ENCODE peak calls at places on chromosomes 6 and 20, in four cellular contexts. One of them, this sample, is unnamed.

GRCh38 chr20:24379116-24379927 is 90.1 kb upstream of the SYNDIG1 start:
- DNase-seq in astrocyte of the cerebellum: peak
- DNase-seq in nephron progenitor cell: no peak
- DNase-seq in breast epithelium: no peak
- DNase-seq in this sample: no peak

GRCh38 chr6:90538651-90539050 is 48.2 kb downstream of the MAP3K7 start:
- DNase-seq in astrocyte of the cerebellum: no peak
- DNase-seq in nephron progenitor cell: no peak
- DNase-seq in breast epithelium: no peak
- DNase-seq in this sample: no peak

GRCh38 chr6:34608321-34609091 is 52.4 kb upstream of the SPDEF start:
- DNase-seq in astrocyte of the cerebellum: no peak
- DNase-seq in nephron progenitor cell: no peak
- DNase-seq in breast epithelium: no peak
- DNase-seq in this sample: no peak

GRCh38 chr6:105851181-105851580 is 235.0 kb upstream of the PRDM1 start:
- DNase-seq in astrocyte of the cerebellum: no peak
- DNase-seq in nephron progenitor cell: no peak
- DNase-seq in breast epithelium: no peak
- DNase-seq in this sample: no peak

GRCh38 chr6:87723727-87724078 is 21.7 kb upstream of the AKIRIN2 start:
- DNase-seq in astrocyte of the cerebellum: no peak
- DNase-seq in nephron progenitor cell: no peak
- DNase-seq in breast epithelium: no peak
- DNase-seq in this sample: no peak

GRCh38 chr20:33646191-33646590 is 15.9 kb upstream of the C20orf144 start:
- DNase-seq in astrocyte of the cerebellum: no peak
- DNase-seq in nephron progenitor cell: no peak
- DNase-seq in breast epithelium: no peak
- DNase-seq in this sample: no peak

GRCh38 chr6:12804967-12805645 is 88.5 kb downstream of the PHACTR1 start:
- DNase-seq in astrocyte of the cerebellum: no peak
- DNase-seq in nephron progenitor cell: no peak
- DNase-seq in breast epithelium: no peak
- DNase-seq in this sample: no peak

GRCh38 chr6:1143655-1144054 is 168.2 kb upstream of the FOXQ1 start:
- DNase-seq in astrocyte of the cerebellum: no peak
- DNase-seq in nephron progenitor cell: no peak
- DNase-seq in breast epithelium: no peak
- DNase-seq in this sample: no peak

GRCh38 chr6:41013473-41014153 is 25.4 kb downstream of the UNC5CL start:
- DNase-seq in astrocyte of the cerebellum: no peak
- DNase-seq in nephron progenitor cell: no peak
- DNase-seq in breast epithelium: no peak
- DNase-seq in this sample: no peak

GRCh38 chr6:158660331-158660730 is 10.5 kb downstream of the SYTL3 start:
- DNase-seq in astrocyte of the cerebellum: no peak
- DNase-seq in nephron progenitor cell: no peak
- DNase-seq in breast epithelium: no peak
- DNase-seq in this sample: no peak

GRCh38 chr6:37691904-37692806 is 5.5 kb downstream of the MDGA1 start:
- DNase-seq in astrocyte of the cerebellum: no peak
- DNase-seq in nephron progenitor cell: peak
- DNase-seq in breast epithelium: peak
- DNase-seq in this sample: peak

GRCh38 chr6:158686791-158687381 is 37.0 kb downstream of the SYTL3 start:
- DNase-seq in astrocyte of the cerebellum: no peak
- DNase-seq in nephron progenitor cell: no peak
- DNase-seq in breast epithelium: no peak
- DNase-seq in this sample: no peak

GRCh38 chr6:24274441-24275083 is 83.3 kb downstream of the DCDC2 start:
- DNase-seq in astrocyte of the cerebellum: no peak
- DNase-seq in nephron progenitor cell: no peak
- DNase-seq in breast epithelium: no peak
- DNase-seq in this sample: no peak

GRCh38 chr20:54726687-54727086 is 251.3 kb downstream of the DOK5 start:
- DNase-seq in astrocyte of the cerebellum: no peak
- DNase-seq in nephron progenitor cell: no peak
- DNase-seq in breast epithelium: no peak
- DNase-seq in this sample: no peak

GRCh38 chr6:25590986-25591385 is 61.0 kb upstream of the SCGN start:
- DNase-seq in astrocyte of the cerebellum: no peak
- DNase-seq in nephron progenitor cell: no peak
- DNase-seq in breast epithelium: no peak
- DNase-seq in this sample: no peak

GRCh38 chr6:125114248-125114858 is 39.2 kb upstream of the TPD52L1 start:
- DNase-seq in astrocyte of the cerebellum: peak
- DNase-seq in nephron progenitor cell: peak
- DNase-seq in breast epithelium: no peak
- DNase-seq in this sample: peak

GRCh38 chr6:137811121-137811911 is 55.7 kb upstream of the TNFAIP3 start:
- DNase-seq in astrocyte of the cerebellum: peak
- DNase-seq in nephron progenitor cell: no peak
- DNase-seq in breast epithelium: no peak
- DNase-seq in this sample: no peak

GRCh38 chr20:23003077-23003476 is 32.0 kb upstream of the SSTR4 start:
- DNase-seq in astrocyte of the cerebellum: no peak
- DNase-seq in nephron progenitor cell: no peak
- DNase-seq in breast epithelium: no peak
- DNase-seq in this sample: no peak

GRCh38 chr6:56757585-56757984 is 114.9 kb upstream of the DST start:
- DNase-seq in astrocyte of the cerebellum: no peak
- DNase-seq in nephron progenitor cell: no peak
- DNase-seq in breast epithelium: no peak
- DNase-seq in this sample: no peak

GRCh38 chr20:39049148-39049547 is 87.0 kb downstream of the DHX35 start:
- DNase-seq in astrocyte of the cerebellum: no peak
- DNase-seq in nephron progenitor cell: no peak
- DNase-seq in breast epithelium: no peak
- DNase-seq in this sample: no peak

DNA sequence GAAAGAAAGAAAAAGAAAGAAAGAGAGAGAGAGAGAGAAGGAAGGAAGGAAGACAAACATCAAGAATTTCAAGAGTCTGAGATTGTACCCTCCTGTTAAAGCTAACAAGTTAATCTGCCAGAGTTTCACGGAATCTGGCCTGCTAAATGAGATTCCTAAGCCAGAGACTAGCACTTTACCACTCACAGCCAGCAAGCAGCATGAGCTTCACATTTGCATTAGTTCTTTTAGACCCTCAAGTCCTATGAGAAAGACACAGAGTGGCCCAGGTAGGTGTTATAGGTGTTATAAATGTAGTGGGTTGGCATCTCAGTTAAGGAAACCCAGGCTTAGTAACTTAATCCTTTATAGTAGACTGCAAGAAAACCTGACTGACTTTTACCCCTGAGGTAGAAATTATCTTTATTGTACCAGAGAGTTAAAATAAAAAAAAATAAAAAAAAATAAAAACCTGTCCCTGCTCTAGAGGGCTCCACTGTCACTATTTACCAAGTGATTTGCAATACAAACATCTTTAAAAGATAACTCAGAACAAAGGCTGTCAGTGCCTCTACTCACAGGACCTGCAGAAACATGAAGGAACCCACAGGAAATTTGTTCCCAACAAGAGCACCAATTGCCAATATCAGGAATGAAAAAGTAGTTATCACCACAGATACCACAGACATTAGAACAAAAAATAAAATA is 9.7 kb upstream of the IBTK start:
- DNase-seq in astrocyte of the cerebellum: no peak
- DNase-seq in nephron progenitor cell: no peak
- DNase-seq in breast epithelium: no peak
- DNase-seq in this sample: no peak
- TF ChIP-seq CTCF in astrocyte of the cerebellum: no peak
- TF ChIP-seq CTCF in nephron progenitor cell: no peak
- TF ChIP-seq CTCF in breast epithelium: no peak
- TF ChIP-seq CTCF in this sample: no peak

GRCh38 chr6:117399924-117400323 is 25.8 kb downstream of the ROS1 start:
- DNase-seq in astrocyte of the cerebellum: no peak
- DNase-seq in nephron progenitor cell: no peak
- DNase-seq in breast epithelium: no peak
- DNase-seq in this sample: no peak
- TF ChIP-seq CTCF in astrocyte of the cerebellum: peak
- TF ChIP-seq CTCF in nephron progenitor cell: no peak
- TF ChIP-seq CTCF in breast epithelium: no peak
- TF ChIP-seq CTCF in this sample: peak

DNA sequence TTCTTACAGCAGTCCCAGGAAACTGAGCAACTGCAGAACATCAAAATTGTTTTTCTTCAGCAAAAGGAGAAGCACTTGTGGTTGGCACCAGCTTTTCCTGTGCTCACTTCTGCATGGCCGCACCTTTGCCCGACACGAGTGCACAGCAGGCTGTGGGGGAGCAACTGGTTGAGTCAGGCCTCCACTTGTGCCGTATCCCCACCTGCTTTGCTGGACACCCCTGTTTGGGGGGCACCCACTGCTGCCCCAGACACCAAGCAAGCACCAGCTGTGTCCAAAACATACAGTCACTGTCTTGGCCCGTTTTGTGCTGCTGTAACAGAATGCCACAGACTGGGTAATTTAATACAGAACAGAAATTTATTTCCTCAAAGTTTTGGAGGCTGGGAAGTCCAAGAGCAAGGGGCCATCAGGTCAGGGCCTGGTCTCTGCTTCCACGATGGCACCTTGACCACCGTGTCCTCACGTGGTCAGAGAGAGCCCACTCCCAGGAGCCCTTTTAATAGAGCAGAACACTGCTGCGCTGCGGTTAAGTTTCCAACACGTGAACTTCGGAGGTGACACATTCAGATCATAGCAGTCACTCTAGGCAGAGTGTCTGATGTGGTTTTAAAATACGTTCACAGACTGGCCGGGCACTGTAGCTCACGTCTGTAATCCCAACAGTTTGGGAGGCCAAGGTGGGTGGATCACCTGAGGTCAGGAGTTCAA is 8.7 kb upstream of the GMEB2 start:
- DNase-seq in astrocyte of the cerebellum: no peak
- DNase-seq in nephron progenitor cell: no peak
- DNase-seq in breast epithelium: no peak
- DNase-seq in this sample: no peak
- TF ChIP-seq CTCF in astrocyte of the cerebellum: no peak
- TF ChIP-seq CTCF in nephron progenitor cell: no peak
- TF ChIP-seq CTCF in breast epithelium: no peak
- TF ChIP-seq CTCF in this sample: no peak

DNA sequence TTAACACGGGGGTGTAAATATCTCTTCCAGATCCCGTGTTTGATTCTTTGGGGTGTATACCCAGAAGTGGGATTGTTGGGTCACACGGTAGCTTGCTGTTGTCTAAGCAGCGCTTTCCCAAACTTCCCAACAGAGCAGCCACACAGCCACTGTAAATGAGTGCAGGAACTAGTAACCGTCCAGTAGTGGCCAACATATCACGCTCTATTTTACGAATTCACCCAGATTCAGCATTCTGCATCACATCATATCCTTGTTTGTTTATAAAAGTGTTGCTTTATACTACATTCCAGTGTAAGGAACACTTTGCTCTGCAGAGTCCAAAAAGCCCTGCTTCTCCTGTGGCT is 216.1 kb upstream of the ECI2 start:
- DNase-seq in astrocyte of the cerebellum: no peak
- DNase-seq in nephron progenitor cell: no peak
- DNase-seq in breast epithelium: no peak
- DNase-seq in this sample: no peak
- TF ChIP-seq CTCF in astrocyte of the cerebellum: no peak
- TF ChIP-seq CTCF in nephron progenitor cell: no peak
- TF ChIP-seq CTCF in breast epithelium: no peak
- TF ChIP-seq CTCF in this sample: no peak

GRCh38 chr20:35327074-35327976 is 35.1 kb upstream of the FAM83C start:
- DNase-seq in astrocyte of the cerebellum: no peak
- DNase-seq in nephron progenitor cell: no peak
- DNase-seq in breast epithelium: no peak
- DNase-seq in this sample: no peak
- TF ChIP-seq CTCF in astrocyte of the cerebellum: no peak
- TF ChIP-seq CTCF in nephron progenitor cell: no peak
- TF ChIP-seq CTCF in breast epithelium: no peak
- TF ChIP-seq CTCF in this sample: no peak

GRCh38 chr6:20847904-20848303 is 313.6 kb downstream of the CDKAL1 start:
- DNase-seq in astrocyte of the cerebellum: no peak
- DNase-seq in nephron progenitor cell: no peak
- DNase-seq in breast epithelium: no peak
- DNase-seq in this sample: no peak
- TF ChIP-seq CTCF in astrocyte of the cerebellum: no peak
- TF ChIP-seq CTCF in nephron progenitor cell: no peak
- TF ChIP-seq CTCF in breast epithelium: no peak
- TF ChIP-seq CTCF in this sample: no peak